ENCODE peak calls at places on chromosome 16, in nine cellular contexts. I is IMR-90, B is sigmoid colon, C is HCT116, R is transverse colon, Q is A549, G is GM12878, Z is body of pancreas, U is adrenal gland. A is an unnamed sample.

GRCh38 chr16:67594956-67595355 is 32.6 kb downstream of the CTCF start:
- DNase-seq in I (peak; percentile 68), B (no peak), C (no peak), R (no peak), Q (no peak), G (no peak), Z (peak; percentile 37), U (peak; percentile 51), A (no peak)

GRCh38 chr16:12245923-12246290 is 269.4 kb downstream of the SNX29 start:
- DNase-seq in I (no peak), B (no peak), C (no peak), R (no peak), Q (no peak), G (no peak), Z (no peak), U (no peak), A (no peak)

GRCh38 chr16:48057085-48057484 is 98.7 kb downstream of the ABCC12 start:
- DNase-seq in I (peak; percentile 7), B (no peak), C (no peak), R (no peak), Q (no peak), G (no peak), Z (no peak), U (no peak), A (no peak)

GRCh38 chr16:87471278-87472141 is 21.3 kb downstream of the ZCCHC14 start:
- DNase-seq in I (no peak), B (no peak), C (no peak), R (no peak), Q (no peak), G (no peak), Z (no peak), U (no peak), A (no peak)

GRCh38 chr16:695355-696089 is 5.3 kb upstream of the WDR24 start:
- DNase-seq in I (no peak), B (no peak), C (no peak), R (peak; percentile 91), Q (no peak), G (no peak), Z (peak; percentile 50), U (peak; percentile 58), A (peak; percentile 76)

GRCh38 chr16:25838724-25839186 is 147.0 kb downstream of the HS3ST4 start:
- DNase-seq in I (peak; percentile 41), B (no peak), C (peak; percentile 27), R (peak; percentile 7), Q (peak; percentile 19), G (peak; percentile 11), Z (peak; percentile 33), U (peak; percentile 33), A (no peak)

GRCh38 chr16:25109643-25110042 is 1.9 kb upstream of the LCMT1 start:
- DNase-seq in I (peak; percentile 98), B (peak; percentile 76), C (peak; percentile 87), R (peak; percentile 81), Q (peak; percentile 78), G (no peak), Z (peak; percentile 40), U (peak; percentile 93), A (no peak)

GRCh38 chr16:20781697-20782096 is 17.9 kb downstream of the ACSM3 start:
- DNase-seq in I (no peak), B (no peak), C (no peak), R (no peak), Q (no peak), G (no peak), Z (no peak), U (no peak), A (no peak)

GRCh38 chr16:74769791-74770190 is 4.8 kb downstream of the FA2H start:
- DNase-seq in I (no peak), B (no peak), C (no peak), R (no peak), Q (no peak), G (no peak), Z (no peak), U (no peak), A (no peak)

GRCh38 chr16:6926341-6926740 is 406.3 kb upstream of the RBFOX1 start:
- DNase-seq in I (no peak), B (no peak), C (no peak), R (no peak), Q (no peak), G (no peak), Z (no peak), U (no peak), A (no peak)

GRCh38 chr16:46658925-46659324 is 30.1 kb downstream of the VPS35 start:
- DNase-seq in I (no peak), B (no peak), C (no peak), R (peak; percentile 12), Q (no peak), G (peak; percentile 76), Z (no peak), U (peak; percentile 40), A (no peak)

GRCh38 chr16:15820837-15821236 is 36.0 kb downstream of the MYH11 start:
- DNase-seq in I (no peak), B (peak; percentile 21), C (no peak), R (no peak), Q (no peak), G (no peak), Z (no peak), U (no peak), A (no peak)

GRCh38 chr16:17638134-17638533 is 167.4 kb upstream of the XYLT1 start:
- DNase-seq in I (no peak), B (no peak), C (no peak), R (no peak), Q (no peak), G (no peak), Z (no peak), U (no peak), A (no peak)

GRCh38 chr16:364595-365491 is 5.5 kb downstream of the MRPL28 start:
- DNase-seq in I (no peak), B (no peak), C (no peak), R (no peak), Q (no peak), G (no peak), Z (no peak), U (no peak), A (no peak)

GRCh38 chr16:80711406-80711805 is 93.0 kb downstream of the CDYL2 start:
- DNase-seq in I (no peak), B (no peak), C (no peak), R (no peak), Q (no peak), G (no peak), Z (no peak), U (no peak), A (no peak)

GRCh38 chr16:80707686-80708085 is 96.7 kb downstream of the CDYL2 start:
- DNase-seq in I (no peak), B (no peak), C (no peak), R (no peak), Q (no peak), G (no peak), Z (no peak), U (no peak), A (no peak)

GRCh38 chr16:80705596-80705995 is 98.8 kb downstream of the CDYL2 start:
- DNase-seq in I (no peak), B (no peak), C (no peak), R (no peak), Q (no peak), G (no peak), Z (no peak), U (no peak), A (no peak)

GRCh38 chr16:80708823-80709222 is 95.6 kb downstream of the CDYL2 start:
- DNase-seq in I (no peak), B (no peak), C (no peak), R (no peak), Q (no peak), G (no peak), Z (no peak), U (no peak), A (no peak)

DNA sequence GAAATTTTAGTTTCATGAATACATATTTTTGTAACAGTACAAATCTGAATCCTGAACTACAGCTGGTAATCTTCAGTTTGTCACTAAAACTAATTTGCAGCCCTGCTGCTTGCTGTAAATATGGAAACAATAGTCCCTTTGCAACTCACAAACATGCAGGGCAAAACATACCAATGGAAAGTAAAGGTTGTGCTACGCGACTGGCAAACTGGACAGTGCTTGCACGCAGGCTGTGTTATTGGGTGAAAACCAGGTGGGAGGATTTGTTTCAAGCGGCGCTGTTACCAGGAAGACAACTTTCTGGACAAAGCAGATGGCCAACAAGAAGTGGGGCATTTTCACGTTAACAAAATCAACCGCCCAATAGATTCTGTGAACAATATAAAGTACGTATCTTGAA is 93.5 kb downstream of the CDYL2 start:
- DNase-seq in I (no peak), B (no peak), C (no peak), R (no peak), Q (no peak), G (no peak), Z (no peak), U (no peak), A (no peak)
- TF ChIP-seq POLR2A in I (no peak), B (no peak), C (no peak), R (no peak), Q (no peak), G (no peak), Z (no peak), U (no peak), A (no peak)

GRCh38 chr16:27427538-27427937 is 25.6 kb downstream of the IL21R start:
- DNase-seq in I (no peak), B (peak; percentile 5), C (no peak), R (no peak), Q (no peak), G (no peak), Z (no peak), U (no peak), A (peak; percentile 19)
- H3K9me3 ChIP-seq in I (no peaks in the 10 kb centered on the region), B (no peaks in the 10 kb centered on the region), C (no peaks in the 10 kb centered on the region), R (peaks cover 11% of the 10 kb centered on the region), Q (peaks cover 12% of the 10 kb centered on the region), G (peaks cover 13% of the 10 kb centered on the region), Z (no peaks in the 10 kb centered on the region), U (no peaks in the 10 kb centered on the region), A (peaks cover 6% of the 10 kb centered on the region)

DNA sequence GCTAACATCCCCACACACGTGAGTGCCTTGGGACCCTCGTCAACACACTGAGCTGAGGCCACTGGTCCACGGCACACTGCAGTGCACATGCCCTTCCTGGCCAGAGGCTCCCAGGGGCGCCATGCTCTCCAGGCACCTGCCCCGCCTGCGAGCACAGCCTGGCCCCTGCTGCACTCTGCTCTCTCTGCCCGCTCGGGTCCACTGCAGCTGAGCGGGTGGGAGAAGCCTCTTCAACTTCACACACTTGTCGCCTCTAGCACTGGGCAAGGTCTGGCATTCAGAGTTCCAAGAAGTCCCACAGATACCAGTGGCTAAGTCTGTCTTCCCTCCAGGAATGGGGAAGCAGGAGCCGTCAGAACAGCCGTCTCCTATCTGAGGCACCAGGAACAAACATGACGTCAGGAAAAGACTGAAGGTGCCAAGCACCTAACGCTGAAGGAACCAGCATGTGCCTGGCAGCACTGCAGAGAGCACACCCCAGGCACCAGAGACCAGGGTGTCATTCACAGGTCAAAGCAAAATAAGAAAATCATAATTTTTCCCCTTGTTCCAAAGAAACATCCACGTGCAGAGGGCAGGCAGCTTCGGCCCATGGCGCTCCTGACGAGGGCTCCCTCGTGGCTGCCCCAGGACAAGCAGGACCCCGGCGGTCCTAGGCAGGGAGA is 82.9 kb downstream of the ZNF778 start:
- DNase-seq in I (peak; percentile 65), B (peak; percentile 90), C (no peak), R (no peak), Q (no peak), G (no peak), Z (peak; percentile 88), U (peak; percentile 67), A (peak; percentile 82)
- TF ChIP-seq POLR2A in I (no peak), B (no peak), C (no peak), R (no peak), Q (no peak), G (peak; percentile 48), Z (no peak), U (no peak), A (no peak)

DNA sequence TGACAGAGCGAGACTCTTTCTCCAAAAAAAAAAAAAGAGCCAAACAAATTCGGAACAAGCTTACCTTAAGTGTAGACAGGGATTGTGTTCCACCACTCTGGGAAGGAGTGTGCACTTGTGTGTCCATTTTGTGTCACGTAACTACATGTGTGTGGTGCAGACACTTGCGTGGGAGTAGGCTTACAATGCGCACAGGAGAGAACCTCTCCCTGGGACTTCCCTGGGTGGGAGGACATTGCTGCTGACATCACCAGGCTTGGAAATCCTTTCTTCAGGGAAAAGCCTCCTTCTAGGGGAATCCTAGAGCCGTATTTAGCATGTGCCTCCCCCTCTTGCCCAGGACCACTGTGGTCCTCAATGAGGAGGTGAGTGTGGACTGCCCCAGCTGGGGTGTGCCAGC is 8.0 kb upstream of the HAS3 start:
- DNase-seq in I (no peak), B (no peak), C (no peak), R (no peak), Q (no peak), G (no peak), Z (no peak), U (no peak), A (no peak)
- H3K9me3 ChIP-seq in I (no peaks in the 10 kb centered on the region), B (no peaks in the 10 kb centered on the region), C (no peaks in the 10 kb centered on the region), R (no peaks in the 10 kb centered on the region), Q (no peaks in the 10 kb centered on the region), G (no peaks in the 10 kb centered on the region), Z (no peaks in the 10 kb centered on the region), U (no peaks in the 10 kb centered on the region), A (no peaks in the 10 kb centered on the region)